ENCODE peak calls at places on chromosomes 11 and 22, in four cellular contexts. Y, X, I and S are unnamed samples.

GRCh38 chr11:108253176-108253575 is 30.3 kb downstream of the ATM start:
- DNase-seq in I (no peak), Y (no peak), X (no peak), S (no peak)

GRCh38 chr11:88101881-88102594 is 73.2 kb downstream of the RAB38 start:
- DNase-seq in Y (no peak), I (no peak), X (no peak), S (no peak)

GRCh38 chr22:40953446-40953845 is 2.3 kb downstream of the RBX1 start:
- DNase-seq in X (no peak), I (no peak), Y (no peak), S (no peak)

GRCh38 chr11:28461338-28461737 is 353.1 kb downstream of the METTL15 start:
- DNase-seq in I (no peak), X (no peak), Y (no peak), S (no peak)

GRCh38 chr22:37777122-37777687 is 30.5 kb upstream of the GCAT start:
- DNase-seq in I (peak), Y (no peak), X (no peak), S (peak)

GRCh38 chr11:120682026-120682649 is 170.6 kb downstream of the GRIK4 start:
- DNase-seq in X (no peak), Y (no peak), I (no peak), S (no peak)

GRCh38 chr11:77406396-77406795 is 67.5 kb downstream of the PAK1 start:
- DNase-seq in Y (no peak), X (no peak), I (no peak), S (no peak)

GRCh38 chr11:126152586-126152985 is 58.9 kb downstream of the RPUSD4 start:
- DNase-seq in I (no peak), Y (no peak), X (no peak), S (no peak)

GRCh38 chr11:8832571-8833260 is 78.3 kb upstream of the AKIP1 start:
- DNase-seq in X (no peak), Y (no peak), I (peak), S (peak)

GRCh38 chr11:63494936-63495335 is 4.0 kb upstream of the PLAAT5 start:
- DNase-seq in Y (no peak), X (no peak), I (no peak), S (no peak)

GRCh38 chr11:128694618-128695481 is 978 bp downstream of the FLI1 start:
- DNase-seq in I (no peak), X (no peak), Y (no peak), S (no peak)

GRCh38 chr22:44450503-44450902 is 47.5 kb downstream of the RTL6 start:
- DNase-seq in Y (no peak), X (no peak), I (no peak), S (no peak)

GRCh38 chr11:10694481-10695239 is 1.1 kb upstream of the IRAG1 start:
- DNase-seq in X (no peak), Y (no peak), I (peak), S (no peak)

GRCh38 chr22:16917144-16918003 is 90.6 kb downstream of the GAB4 start:
- DNase-seq in Y (peak), I (no peak), X (peak), S (peak)

GRCh38 chr11:25983280-25983679 is 348.6 kb upstream of the ANO3 start:
- DNase-seq in Y (no peak), I (no peak), X (no peak), S (no peak)

GRCh38 chr11:25981998-25982397 is 349.9 kb upstream of the ANO3 start:
- DNase-seq in Y (peak), X (no peak), I (peak), S (peak)
- TF ChIP-seq CTCF in Y (no peak), X (no peak), I (peak), S (peak)

DNA sequence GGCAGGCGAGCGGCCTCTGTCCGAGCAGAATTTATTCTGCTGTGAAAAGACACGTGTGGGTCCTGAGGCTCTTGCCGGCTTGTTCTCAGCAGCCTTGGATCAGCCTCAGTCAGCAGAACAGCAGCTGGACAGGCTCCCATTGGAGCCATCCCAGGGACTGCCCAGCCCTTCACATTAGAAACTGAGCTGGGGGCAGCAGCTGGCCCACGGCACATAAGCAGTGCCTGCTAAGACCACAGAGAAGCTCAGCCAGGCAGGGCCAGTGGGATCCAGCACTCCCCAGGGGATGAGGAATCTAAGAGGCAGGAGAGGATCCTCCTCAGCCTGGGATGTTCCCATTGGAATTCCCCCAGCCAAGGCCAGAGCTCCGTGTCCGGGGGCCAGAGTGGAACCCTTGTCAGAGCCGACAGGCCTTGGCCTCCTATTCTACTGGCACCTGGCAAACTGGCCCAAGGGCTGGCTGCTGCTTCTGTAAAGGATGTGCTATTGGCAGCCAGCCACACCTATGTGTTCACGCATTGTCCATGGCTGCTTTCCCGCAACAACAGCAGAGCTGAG is 18.2 kb downstream of the RTN4R start:
- DNase-seq in X (no peak), I (no peak), Y (no peak), S (no peak)
- H3K4me3 ChIP-seq in X (no peak), I (no peak), Y (no peak), S (no peak)

DNA sequence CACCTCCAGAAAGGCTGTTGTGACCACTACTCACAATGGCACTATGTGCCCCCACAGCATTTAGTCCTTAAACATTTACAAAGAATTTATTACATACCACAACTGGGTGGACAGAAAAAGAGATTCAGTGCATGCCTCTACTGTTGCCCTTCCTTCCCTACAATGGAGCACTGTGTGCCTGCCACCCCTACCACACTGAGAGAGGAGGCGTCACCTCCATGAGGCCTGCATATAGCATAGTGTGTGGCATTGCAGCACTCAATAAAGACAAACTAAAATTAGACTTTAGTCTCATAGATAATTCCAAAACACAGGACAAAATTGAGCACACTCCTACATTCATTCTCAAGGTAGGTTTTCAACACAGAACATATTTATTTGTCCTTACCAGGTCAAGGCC is 25.8 kb downstream of the THAP12 start:
- DNase-seq in Y (no peak), I (no peak), X (no peak), S (no peak)
- TF ChIP-seq CTCF in Y (no peak), I (no peak), X (no peak), S (no peak)

GRCh38 chr11:1751521-1751921 is 1.1 kb upstream of the IFITM10 start:
- DNase-seq in Y (no peak), I (no peak), X (no peak), S (no peak)

GRCh38 chr11:1749787-1750351 is 526 bp downstream of the IFITM10 start:
- DNase-seq in X (no peak), I (no peak), Y (no peak), S (no peak)

GRCh38 chr11:1749020-1749758 is 1.2 kb downstream of the IFITM10 start:
- DNase-seq in X (no peak), I (no peak), Y (no peak), S (no peak)

GRCh38 chr11:1750840-1751520 is 585 bp upstream of the IFITM10 start:
- DNase-seq in I (no peak), Y (no peak), X (no peak), S (no peak)

DNA sequence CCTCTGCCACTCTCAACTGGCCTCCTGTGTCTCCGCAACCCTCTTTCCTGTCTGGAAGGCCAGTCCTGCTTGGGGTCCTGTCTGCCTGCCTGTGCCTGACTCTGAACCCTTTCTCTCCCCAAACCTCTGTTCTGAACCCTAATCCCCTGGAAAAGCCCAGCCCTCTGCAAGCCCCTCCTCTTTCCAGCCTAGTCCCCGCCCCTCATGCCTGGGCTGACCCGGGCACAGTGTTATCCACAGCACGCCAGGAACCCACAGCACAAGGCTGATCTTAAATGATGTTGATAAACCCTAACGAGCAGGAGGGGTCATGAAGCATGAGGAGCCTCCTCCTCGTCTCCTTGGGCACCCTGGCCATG is at the start of gene IFITM10:
- DNase-seq in X (no peak), I (no peak), Y (no peak), S (no peak)
- H3K4me3 ChIP-seq in X (no peak), I (no peak), Y (no peak), S (no peak)

GRCh38 chr11:93220078-93220477 is 22.3 kb upstream of the SLC36A4 start:
- DNase-seq in X (no peak), Y (no peak), I (no peak), S (no peak)

GRCh38 chr11:93229876-93230275 is 32.1 kb upstream of the SLC36A4 start:
- DNase-seq in Y (no peak), I (no peak), X (no peak), S (no peak)

GRCh38 chr11:93221539-93221938 is 23.7 kb upstream of the SLC36A4 start:
- DNase-seq in X (no peak), Y (no peak), I (no peak), S (no peak)

GRCh38 chr11:93225642-93226041 is 27.9 kb upstream of the SLC36A4 start:
- DNase-seq in X (no peak), Y (no peak), I (no peak), S (no peak)
- TF ChIP-seq CTCF in X (peak), Y (no peak), I (peak), S (no peak)

GRCh38 chr11:57320067-57320718 is 4.6 kb downstream of the TNKS1BP1 start:
- DNase-seq in Y (no peak), X (no peak), I (no peak), S (no peak)
- H3K4me3 ChIP-seq in Y (no peak), X (no peak), I (no peak), S (no peak)